ENCODE peak calls at places on chromosomes 16 and 17, in seven cellular contexts. A is mesendoderm; K is cardiac muscle cell; N is heart left ventricle; I is ascending aorta; X is CD8-positive, alpha-beta T cell; O is H9. D is an unnamed sample. For H3K4me1, the result is how much of the 10 kb centered on the place peaks cover.

GRCh38 chr17:7854851-7855642 is at the start of gene TMEM88:
- DNase-seq in A (peak), K (peak), N (no peak), I (no peak), X (no peak), O (peak), D (peak)

GRCh38 chr16:24544640-24545039 is 5.3 kb downstream of the RBBP6 start:
- DNase-seq in A (no peak), K (no peak), N (no peak), I (no peak), X (no peak), O (no peak), D (no peak)

GRCh38 chr16:30417447-30418349 is 10.3 kb downstream of the ZNF771 start:
- DNase-seq in A (peak), K (peak), N (peak), I (peak), X (peak), O (peak), D (peak)

GRCh38 chr16:21626659-21627277 is 25.6 kb downstream of the IGSF6 start:
- DNase-seq in A (no peak), K (peak), N (no peak), I (no peak), X (no peak), O (no peak), D (peak)

GRCh38 chr17:79835953-79836951 is 3.0 kb downstream of the CBX4 start:
- DNase-seq in A (peak), K (peak), N (peak), I (no peak), X (no peak), O (peak), D (no peak)

GRCh38 chr17:82152556-82153294 is 54.7 kb upstream of the FASN start:
- DNase-seq in A (no peak), K (no peak), N (no peak), I (no peak), X (no peak), O (no peak), D (no peak)

GRCh38 chr17:69511244-69511643 is 96.7 kb downstream of the MAP2K6 start:
- DNase-seq in A (no peak), K (no peak), N (no peak), I (no peak), X (no peak), O (no peak), D (no peak)

GRCh38 chr16:71711789-71712188 is 12.7 kb downstream of the PHLPP2 start:
- DNase-seq in A (peak), K (no peak), N (no peak), I (no peak), X (no peak), O (no peak), D (no peak)

GRCh38 chr17:7558544-7559306 is at the start of gene TNFSF13:
- DNase-seq in A (no peak), K (no peak), N (no peak), I (peak), X (no peak), O (no peak), D (no peak)

GRCh38 chr16:57013902-57014301 is 24.5 kb downstream of the NLRC5 start:
- DNase-seq in A (no peak), K (no peak), N (no peak), I (no peak), X (no peak), O (no peak), D (no peak)

GRCh38 chr16:71383054-71383773 is 24.7 kb downstream of the CALB2 start:
- DNase-seq in A (peak), K (peak), N (no peak), I (no peak), X (no peak), O (peak), D (no peak)

GRCh38 chr17:50112694-50113093 is 17.3 kb downstream of the SAMD14 start:
- DNase-seq in A (no peak), K (no peak), N (no peak), I (no peak), X (no peak), O (no peak), D (no peak)

GRCh38 chr17:50113624-50114320 is 16.2 kb downstream of the SAMD14 start:
- DNase-seq in A (no peak), K (no peak), N (no peak), I (no peak), X (no peak), O (no peak), D (no peak)

GRCh38 chr17:50114849-50115357 is 15.1 kb downstream of the SAMD14 start:
- DNase-seq in A (peak), K (peak), N (no peak), I (no peak), X (no peak), O (peak), D (no peak)

GRCh38 chr17:50115744-50116143 is 14.2 kb downstream of the SAMD14 start:
- DNase-seq in A (no peak), K (no peak), N (no peak), I (no peak), X (no peak), O (no peak), D (no peak)

DNA sequence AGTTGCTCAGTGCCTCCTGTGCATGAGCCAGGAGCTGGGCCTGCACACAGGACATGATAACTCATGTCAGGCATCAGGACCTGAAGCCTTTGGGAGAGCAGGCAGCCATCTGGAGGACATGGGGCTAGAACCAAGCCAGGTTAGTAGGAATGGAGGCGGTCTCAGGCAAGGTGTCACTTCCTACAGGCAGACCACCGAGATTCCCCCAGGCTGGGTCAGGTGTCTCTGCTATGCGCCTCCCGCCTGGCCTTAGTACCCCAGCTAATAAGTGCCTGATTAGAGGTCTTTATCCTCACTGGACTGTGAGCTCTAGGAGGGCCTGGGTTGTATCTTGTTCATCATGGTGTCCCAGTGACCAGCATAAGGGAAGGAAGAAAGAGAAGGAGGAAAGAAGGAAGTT is 15.6 kb downstream of the SAMD14 start:
- DNase-seq in A (no peak), K (no peak), N (no peak), I (no peak), X (no peak), O (no peak), D (no peak)
- H3K4me1 ChIP-seq in A (under half), K (under half), N (under half), I (under half), X (under half), O (under half), D (under half)

GRCh38 chr16:88922826-88923410 is 54.1 kb downstream of the CBFA2T3 start:
- DNase-seq in A (no peak), K (no peak), N (no peak), I (no peak), X (no peak), O (no peak), D (no peak)

GRCh38 chr16:88923450-88923849 is 53.6 kb downstream of the CBFA2T3 start:
- DNase-seq in A (no peak), K (no peak), N (no peak), I (no peak), X (no peak), O (no peak), D (no peak)

GRCh38 chr16:88921603-88921995 is 55.1 kb upstream of the PABPN1L start:
- DNase-seq in A (no peak), K (no peak), N (no peak), I (no peak), X (no peak), O (no peak), D (no peak)

GRCh38 chr16:88922114-88922825 is 54.7 kb downstream of the CBFA2T3 start:
- DNase-seq in A (peak), K (peak), N (peak), I (peak), X (no peak), O (peak), D (no peak)

DNA sequence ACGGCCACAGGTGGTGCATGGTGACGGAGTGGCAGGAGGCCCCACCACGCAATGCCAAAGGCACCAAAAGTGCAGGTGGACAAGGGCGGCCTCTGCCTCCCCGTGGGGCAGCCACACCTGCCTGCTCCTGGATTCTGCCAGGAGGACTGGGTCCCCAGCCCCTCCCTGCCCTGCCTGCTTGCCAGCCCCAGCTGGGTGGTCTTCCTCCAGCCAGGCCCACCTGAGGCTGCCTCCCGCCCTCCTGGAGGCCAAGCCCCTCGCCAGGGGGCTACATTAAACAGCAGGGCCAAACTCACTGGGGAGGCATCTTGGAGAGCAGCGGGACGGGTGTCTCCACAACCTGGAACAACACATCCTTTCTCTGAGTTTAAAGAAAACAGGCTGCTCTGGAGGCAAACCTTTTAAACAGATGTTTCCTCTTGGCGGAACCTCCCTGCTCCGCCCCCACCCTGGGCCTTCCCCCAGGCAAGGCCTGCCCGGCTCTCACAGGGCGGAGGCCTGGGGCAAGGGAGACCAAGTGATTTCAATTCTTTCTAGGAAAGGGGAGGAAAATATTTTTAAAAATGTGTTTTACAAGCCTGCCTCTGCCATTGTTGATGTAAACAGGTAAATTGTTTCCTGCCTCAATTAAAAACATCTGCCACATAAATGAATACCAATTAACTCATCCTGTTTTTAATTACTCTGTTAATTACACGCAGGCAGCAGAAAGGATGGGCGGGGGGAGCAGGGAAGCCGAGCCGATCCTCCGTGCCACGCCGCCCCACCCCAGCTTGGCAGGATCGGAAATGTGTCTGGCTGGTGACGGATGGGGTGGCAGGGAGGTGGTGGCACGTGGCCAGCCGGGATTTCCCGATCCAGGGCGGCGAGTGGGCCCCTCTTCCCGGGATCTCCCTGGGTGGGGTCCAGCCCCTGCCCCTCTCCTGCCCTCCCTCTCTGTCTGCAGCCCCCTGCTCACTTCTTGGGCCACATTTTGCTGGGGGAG is 54.5 kb upstream of the PABPN1L start:
- DNase-seq in A (no peak), K (peak), N (peak), I (peak), X (no peak), O (peak), D (no peak)
- H3K4me1 ChIP-seq in A (under half), K (under half), N (half or more), I (under half), X (under half), O (under half), D (under half)

GRCh38 chr17:48246623-48247022 is 139.1 kb downstream of the SNX11 start:
- DNase-seq in A (peak), K (no peak), N (no peak), I (no peak), X (no peak), O (no peak), D (no peak)
- H3K4me1 ChIP-seq in A (under half), K (under half), N (under half), I (under half), X (under half), O (under half), D (half or more)

DNA sequence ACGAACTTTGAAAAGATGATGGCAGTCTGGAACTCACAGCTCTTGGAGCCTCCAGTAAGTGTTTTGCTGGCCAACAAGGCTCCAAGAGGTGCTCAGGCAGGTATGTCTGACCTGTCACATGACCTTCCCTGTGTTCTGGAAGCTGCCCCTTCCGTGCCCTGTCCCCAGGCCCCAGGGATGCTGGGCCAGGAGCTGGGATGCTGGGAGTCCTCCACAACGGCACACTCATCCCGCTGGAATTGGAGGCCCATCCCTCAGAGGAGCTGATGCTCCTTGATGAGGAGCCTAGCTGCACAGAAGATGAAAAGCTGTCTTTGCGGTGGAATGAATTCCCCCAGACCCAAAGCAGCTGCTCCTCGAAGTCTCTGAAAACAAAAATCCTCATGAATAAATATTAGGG is 47.8 kb downstream of the HOXB1 start:
- DNase-seq in A (no peak), K (no peak), N (no peak), I (no peak), X (no peak), O (no peak), D (no peak)
- H3K4me1 ChIP-seq in A (under half), K (under half), N (under half), I (under half), X (under half), O (under half), D (under half)

GRCh38 chr17:41913798-41914197 is 5.0 kb downstream of the ACLY start:
- DNase-seq in A (peak), K (no peak), N (no peak), I (no peak), X (no peak), O (no peak), D (no peak)

GRCh38 chr17:41915566-41915965 is 3.2 kb downstream of the ACLY start:
- DNase-seq in A (no peak), K (no peak), N (no peak), I (no peak), X (no peak), O (no peak), D (no peak)

GRCh38 chr17:41914358-41914766 is 4.4 kb downstream of the ACLY start:
- DNase-seq in A (peak), K (peak), N (peak), I (no peak), X (no peak), O (no peak), D (no peak)

GRCh38 chr17:41912925-41913324 is 5.8 kb downstream of the ACLY start:
- DNase-seq in A (peak), K (no peak), N (no peak), I (no peak), X (no peak), O (no peak), D (no peak)

GRCh38 chr17:41915020-41915419 is 3.7 kb downstream of the ACLY start:
- DNase-seq in A (no peak), K (no peak), N (no peak), I (no peak), X (no peak), O (no peak), D (no peak)
- H3K4me1 ChIP-seq in A (under half), K (under half), N (under half), I (under half), X (under half), O (under half), D (under half)

GRCh38 chr16:588639-588888 is 1.3 kb upstream of the RAB40C start:
- DNase-seq in A (peak), K (peak), N (peak), I (peak), X (peak), O (no peak), D (peak)
- H3K4me1 ChIP-seq in A (under half), K (under half), N (under half), I (under half), X (under half), O (under half), D (under half)

GRCh38 chr17:44349553-44350070 is 4.5 kb downstream of the GRN start:
- DNase-seq in A (no peak), K (no peak), N (no peak), I (no peak), X (no peak), O (no peak), D (no peak)
- H3K4me1 ChIP-seq in A (under half), K (under half), N (under half), I (under half), X (under half), O (under half), D (under half)

GRCh38 chr17:38455288-38455915 is 27.1 kb downstream of the ARHGAP23 start:
- DNase-seq in A (peak), K (peak), N (no peak), I (no peak), X (no peak), O (peak), D (no peak)
- H3K4me1 ChIP-seq in A (under half), K (under half), N (half or more), I (under half), X (under half), O (under half), D (under half)